ENCODE peak calls at places on chromosomes 12 and 14, in eight cellular contexts. W is GM23338, E is OCI-LY7, K is BE2C, S is K562, F is foreskin fibroblast, M is osteoblast, U is endothelial cell of umbilical vein. I is an unnamed sample.

GRCh38 chr14:54209501-54210231 is 187.1 kb upstream of the CDKN3 start:
- DNase-seq in W (no peak), E (no peak), K (no peak), S (no peak), F (peak; percentile 41), M (no peak), U (no peak), I (no peak)

GRCh38 chr12:31119531-31120211 is 46.0 kb downstream of the DDX11 start:
- DNase-seq in W (no peak), E (no peak), K (no peak), S (no peak), F (no peak), M (peak; percentile 76), U (no peak), I (no peak)

GRCh38 chr12:131863711-131864396 is 30.6 kb upstream of the ULK1 start:
- DNase-seq in W (no peak), E (no peak), K (peak; percentile 75), S (no peak), F (no peak), M (peak; percentile 66), U (no peak), I (no peak)

GRCh38 chr14:89221109-89221508 is 195.9 kb downstream of the FOXN3 start:
- DNase-seq in W (no peak), E (no peak), K (no peak), S (no peak), F (peak; percentile 40), M (peak; percentile 85), U (peak; percentile 86), I (no peak)

GRCh38 chr12:68425998-68426397 is 93.8 kb upstream of the MDM1 start:
- DNase-seq in W (no peak), E (no peak), K (no peak), S (no peak), F (peak; percentile 62), M (no peak), U (no peak), I (no peak)

GRCh38 chr12:89521348-89522238 is 3.0 kb downstream of the GALNT4 start:
- DNase-seq in W (no peak), E (no peak), K (no peak), S (no peak), F (no peak), M (peak; percentile 67), U (peak; percentile 22), I (no peak)

GRCh38 chr14:92456215-92457017 is 57.2 kb upstream of the RIN3 start:
- DNase-seq in W (peak; percentile 87), E (peak; percentile 57), K (peak; percentile 44), S (peak; percentile 44), F (peak; percentile 88), M (peak; percentile 95), U (peak; percentile 66), I (peak; percentile 83)

GRCh38 chr12:25529738-25530137 is 23.3 kb downstream of the LMNTD1 start:
- DNase-seq in W (no peak), E (no peak), K (no peak), S (no peak), F (peak; percentile 79), M (peak; percentile 27), U (peak; percentile 64), I (no peak)

GRCh38 chr14:53491256-53491905 is 338.3 kb upstream of the DDHD1 start:
- DNase-seq in W (no peak), E (no peak), K (no peak), S (no peak), F (peak; percentile 24), M (no peak), U (peak; percentile 7), I (no peak)

GRCh38 chr14:98366429-98366828 is 905.6 kb downstream of the BCL11B start:
- DNase-seq in W (peak; percentile 5), E (no peak), K (no peak), S (no peak), F (no peak), M (no peak), U (no peak), I (no peak)

GRCh38 chr12:72273499-72273837 is 1.3 kb downstream of the TRHDE start:
- DNase-seq in W (peak; percentile 39), E (no peak), K (no peak), S (no peak), F (no peak), M (no peak), U (no peak), I (no peak)

GRCh38 chr12:72271401-72271740 is 799 bp upstream of the TRHDE start:
- DNase-seq in W (peak; percentile 83), E (no peak), K (no peak), S (no peak), F (peak; percentile 76), M (peak; percentile 83), U (peak; percentile 9), I (no peak)

GRCh38 chr12:72271741-72272661 is at the start of gene TRHDE:
- DNase-seq in W (peak; percentile 86), E (no peak), K (peak; percentile 12), S (no peak), F (peak; percentile 83), M (peak; percentile 86), U (peak; percentile 7), I (no peak)

GRCh38 chr12:72273851-72274284 is 1.7 kb downstream of the TRHDE start:
- DNase-seq in W (peak; percentile 36), E (no peak), K (no peak), S (no peak), F (peak; percentile 63), M (peak; percentile 78), U (no peak), I (no peak)

DNA sequence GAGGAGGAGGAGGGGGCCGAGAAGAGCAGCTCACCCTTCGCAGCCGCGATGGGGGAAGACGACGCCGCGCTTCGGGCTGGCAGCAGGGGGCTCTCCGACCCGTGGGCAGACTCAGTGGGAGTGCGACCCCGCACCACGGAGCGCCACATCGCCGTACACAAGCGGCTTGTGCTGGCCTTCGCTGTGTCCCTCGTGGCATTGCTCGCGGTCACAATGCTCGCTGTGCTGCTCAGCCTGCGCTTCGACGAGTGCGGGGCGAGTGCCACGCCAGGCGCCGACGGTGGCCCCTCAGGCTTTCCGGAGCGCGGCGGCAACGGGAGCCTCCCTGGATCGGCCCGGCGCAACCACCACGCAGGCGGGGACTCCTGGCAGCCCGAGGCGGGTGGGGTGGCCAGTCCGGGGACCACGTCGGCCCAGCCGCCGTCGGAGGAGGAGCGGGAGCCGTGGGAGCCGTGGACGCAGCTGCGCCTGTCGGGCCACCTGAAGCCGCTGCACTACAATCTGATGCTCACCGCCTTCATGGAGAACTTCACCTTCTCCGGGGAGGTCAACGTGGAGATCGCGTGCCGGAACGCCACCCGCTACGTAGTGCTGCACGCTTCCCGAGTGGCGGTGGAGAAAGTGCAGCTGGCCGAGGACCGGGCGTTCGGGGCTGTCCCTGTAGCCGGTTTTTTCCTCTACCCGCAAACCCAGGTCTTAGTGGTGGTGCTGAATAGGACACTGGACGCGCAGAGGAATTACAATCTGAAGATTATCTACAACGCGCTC is 745 bp downstream of the TRHDE start:
- DNase-seq in W (peak; percentile 39), E (no peak), K (no peak), S (no peak), F (peak; percentile 72), M (peak; percentile 88), U (no peak), I (no peak)
- H3K4me3 ChIP-seq in W (peak overlapping the region; percentile 80), E (no peak overlapping the region), K (no peak overlapping the region), S (no peak overlapping the region), F (peak overlapping the region; percentile 82), M (peak overlapping the region; percentile 78), U (no peak overlapping the region), I (no peak overlapping the region)

DNA sequence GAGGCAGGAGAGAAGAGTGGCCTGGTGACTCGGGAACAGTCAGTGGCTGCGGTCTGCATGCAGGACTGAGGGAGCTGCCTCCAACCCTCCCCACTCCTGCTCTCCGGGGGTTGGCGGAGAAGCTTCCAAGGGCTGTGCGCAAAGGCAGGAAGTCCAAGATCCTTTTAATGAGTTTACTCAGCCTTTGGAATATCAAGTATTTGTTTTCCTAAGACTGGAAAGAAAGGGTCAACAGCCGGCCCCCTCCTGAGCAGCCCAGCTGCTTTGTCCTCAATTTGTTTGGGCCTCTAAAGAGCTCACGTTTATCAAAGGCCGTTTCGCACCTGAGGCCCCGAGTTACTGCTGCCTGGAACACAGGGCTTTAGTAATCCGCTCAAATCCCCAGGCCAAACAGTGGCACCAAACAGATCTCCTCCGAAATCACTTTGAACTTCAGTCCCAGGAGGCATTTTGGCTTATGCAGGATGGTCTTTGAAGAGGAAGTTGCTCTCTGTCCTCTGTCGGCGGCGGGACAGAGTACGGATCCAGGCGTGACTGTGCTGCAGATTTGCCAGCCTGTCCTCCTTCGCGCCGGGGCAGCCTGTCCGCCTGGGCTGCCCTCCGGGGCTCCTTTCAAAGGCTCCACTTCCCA is 117.2 kb upstream of the FZD10 start:
- DNase-seq in W (peak; percentile 34), E (no peak), K (no peak), S (no peak), F (no peak), M (peak; percentile 79), U (no peak), I (no peak)
- H3K4me3 ChIP-seq in W (no peak overlapping the region), E (no peak overlapping the region), K (no peak overlapping the region), S (no peak overlapping the region), F (no peak overlapping the region), M (no peak overlapping the region), U (no peak overlapping the region), I (no peak overlapping the region)

GRCh38 chr14:70908918-70909641 is 1.8 kb downstream of the PCNX1 start:
- DNase-seq in W (no peak), E (no peak), K (no peak), S (no peak), F (no peak), M (peak; percentile 71), U (no peak), I (no peak)

GRCh38 chr14:70906785-70907171 is 481 bp upstream of the PCNX1 start:
- DNase-seq in W (no peak), E (no peak), K (no peak), S (peak; percentile 3), F (peak; percentile 36), M (peak; percentile 70), U (peak; percentile 57), I (no peak)

GRCh38 chr14:70907996-70908917 is 998 bp downstream of the PCNX1 start:
- DNase-seq in W (peak; percentile 92), E (peak; percentile 66), K (peak; percentile 68), S (peak; percentile 15), F (peak; percentile 77), M (peak; percentile 96), U (peak; percentile 61), I (peak; percentile 76)

GRCh38 chr14:70907172-70907995 is at the start of gene PCNX1:
- DNase-seq in W (peak; percentile 95), E (peak; percentile 94), K (peak; percentile 94), S (peak; percentile 79), F (peak; percentile 93), M (peak; percentile 99), U (peak; percentile 79), I (peak; percentile 96)

GRCh38 chr14:70909788-70910614 is 2.7 kb downstream of the PCNX1 start:
- DNase-seq in W (no peak), E (no peak), K (no peak), S (no peak), F (no peak), M (no peak), U (peak; percentile 13), I (peak; percentile 46)
- H3K4me3 ChIP-seq in W (peak overlapping the region; percentile 77), E (peak overlapping the region; percentile 81), K (peak overlapping the region; percentile 89), S (no peak overlapping the region), F (peak overlapping the region; percentile 77), M (peak overlapping the region; percentile 85), U (no peak overlapping the region), I (no peak overlapping the region)

DNA sequence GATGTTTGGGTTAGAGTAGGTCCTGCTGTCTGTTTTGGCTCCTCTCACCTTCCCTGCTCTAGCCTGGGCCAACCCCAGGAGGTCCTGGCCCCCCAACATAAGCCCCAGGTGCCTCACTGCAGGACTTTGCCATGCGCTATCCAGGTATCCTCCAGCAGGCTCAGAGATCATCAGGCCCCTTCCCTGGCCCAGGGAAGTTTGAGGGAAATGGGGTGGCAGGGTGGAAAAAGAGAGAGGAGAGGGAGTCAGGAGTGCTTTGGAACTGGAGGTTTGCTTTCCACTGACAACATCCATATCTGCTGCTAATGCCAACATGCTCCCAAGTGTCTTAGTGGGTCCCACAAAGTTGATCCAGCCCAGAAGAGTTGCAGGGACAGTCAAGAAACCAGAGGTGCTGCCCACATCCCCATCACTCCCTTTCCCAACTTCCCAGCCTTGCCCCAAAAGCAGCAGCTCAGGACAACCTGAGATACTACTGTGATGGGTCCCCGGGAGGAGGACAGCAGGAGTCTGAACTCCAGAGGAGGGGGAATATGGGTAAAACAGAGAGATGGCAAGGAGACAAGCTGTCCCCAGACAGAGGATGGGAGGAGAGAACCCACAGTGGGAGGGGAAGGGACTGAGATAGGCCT is 677 bp downstream of the TNS2 start:
- DNase-seq in W (no peak), E (no peak), K (no peak), S (no peak), F (no peak), M (peak; percentile 73), U (peak; percentile 28), I (no peak)
- H3K4me3 ChIP-seq in W (peak overlapping the region; percentile 64), E (no peak overlapping the region), K (peak overlapping the region; percentile 4), S (no peak overlapping the region), F (peak overlapping the region; percentile 77), M (peak overlapping the region; percentile 79), U (peak overlapping the region; percentile 78), I (no peak overlapping the region)

I was measured in Karpas-422.